ENCODE peak calls at places on chromosomes 6 and 20, in seven cellular contexts. N is CD8-positive, alpha-beta memory T cell; Q is pancreas; M is CD4-positive, alpha-beta T cell; V is heart right ventricle; D is psoas muscle; R is mammary epithelial cell. C is an unnamed sample.

GRCh38 chr6:163457637-163458561 is 43.4 kb downstream of the QKI start:
- DNase-seq in D (peak; percentile 20), V (no peak), M (no peak), N (no peak), Q (no peak), R (peak; percentile 79), C (no peak)

GRCh38 chr6:109442393-109442924 is 1.9 kb downstream of the SMPD2 start:
- DNase-seq in V (no peak), Q (no peak), R (no peak), N (no peak), D (no peak), M (no peak), C (no peak)

GRCh38 chr6:20028143-20028542 is 184.1 kb downstream of the MBOAT1 start:
- DNase-seq in M (no peak), V (no peak), R (no peak), N (no peak), D (no peak), Q (no peak), C (no peak)

GRCh38 chr6:82963527-82963926 is 102.1 kb downstream of the UBE3D start:
- DNase-seq in D (no peak), N (no peak), V (no peak), Q (no peak), M (no peak), R (peak; percentile 5), C (no peak)

GRCh38 chr6:126182650-126183311 is 157.1 kb upstream of the CENPW start:
- DNase-seq in M (no peak), Q (peak; percentile 14), R (peak; percentile 94), V (no peak), D (no peak), N (no peak), C (no peak)

GRCh38 chr6:113901482-113901881 is 44.3 kb downstream of the MARCKS start:
- DNase-seq in D (no peak), R (no peak), Q (no peak), M (no peak), N (no peak), V (no peak), C (no peak)

GRCh38 chr20:61758556-61759200 is 307.0 kb downstream of the TAF4 start:
- DNase-seq in Q (no peak), V (no peak), R (no peak), N (no peak), D (no peak), M (no peak), C (no peak)

GRCh38 chr6:145028144-145028818 is 707.0 kb downstream of the EPM2A start:
- DNase-seq in Q (no peak), V (no peak), N (no peak), R (peak; percentile 45), M (no peak), D (no peak), C (no peak)

GRCh38 chr6:164927288-164928040 is 381.9 kb downstream of the C6orf118 start:
- DNase-seq in D (peak; percentile 57), N (peak; percentile 24), R (peak; percentile 23), M (peak; percentile 38), Q (peak; percentile 28), V (peak; percentile 74), C (peak; percentile 25)

GRCh38 chr6:6798430-6798829 is 209.9 kb downstream of the LY86 start:
- DNase-seq in M (no peak), R (no peak), N (no peak), D (no peak), V (no peak), Q (no peak), C (no peak)

GRCh38 chr6:41073968-41074691 is 1.4 kb downstream of the NFYA start:
- DNase-seq in R (no peak), N (peak; percentile 27), V (no peak), D (no peak), M (no peak), Q (no peak), C (no peak)

GRCh38 chr20:43558412-43559146 is at the start of gene SGK2:
- DNase-seq in M (no peak), Q (peak; percentile 90), V (no peak), D (no peak), N (no peak), R (no peak), C (no peak)

GRCh38 chr6:13396241-13396792 is 68.0 kb upstream of the TBC1D7 start:
- DNase-seq in Q (no peak), R (no peak), V (no peak), D (no peak), N (no peak), M (no peak), C (no peak)
- H3K27ac ChIP-seq in Q (peak overlapping the region; percentile 57), R (no peak overlapping the region), V (peak overlapping the region; percentile 77), D (no peak overlapping the region), N (no peak overlapping the region), M (no peak overlapping the region), C (no peak overlapping the region)

GRCh38 chr20:49505518-49505917 is 23.1 kb upstream of the KCNB1 start:
- DNase-seq in M (no peak), R (no peak), V (no peak), D (no peak), Q (no peak), N (no peak), C (no peak)
- H3K27ac ChIP-seq in M (no peak overlapping the region), R (no peak overlapping the region), V (no peak overlapping the region), D (no peak overlapping the region), Q (no peak overlapping the region), N (no peak overlapping the region), C (no peak overlapping the region)

GRCh38 chr6:118317581-118318563 is 230.2 kb upstream of the PLN start:
- DNase-seq in R (no peak), N (no peak), Q (no peak), V (no peak), M (no peak), D (no peak), C (no peak)

GRCh38 chr6:118320652-118321051 is 227.4 kb upstream of the PLN start:
- DNase-seq in R (no peak), D (no peak), N (no peak), M (no peak), V (no peak), Q (no peak), C (no peak)

GRCh38 chr6:118316796-118317384 is 231.2 kb upstream of the PLN start:
- DNase-seq in D (no peak), V (no peak), M (no peak), R (no peak), N (no peak), Q (no peak), C (no peak)

GRCh38 chr6:118318648-118319047 is 229.4 kb upstream of the PLN start:
- DNase-seq in Q (no peak), R (no peak), N (no peak), V (no peak), M (no peak), D (no peak), C (no peak)

DNA sequence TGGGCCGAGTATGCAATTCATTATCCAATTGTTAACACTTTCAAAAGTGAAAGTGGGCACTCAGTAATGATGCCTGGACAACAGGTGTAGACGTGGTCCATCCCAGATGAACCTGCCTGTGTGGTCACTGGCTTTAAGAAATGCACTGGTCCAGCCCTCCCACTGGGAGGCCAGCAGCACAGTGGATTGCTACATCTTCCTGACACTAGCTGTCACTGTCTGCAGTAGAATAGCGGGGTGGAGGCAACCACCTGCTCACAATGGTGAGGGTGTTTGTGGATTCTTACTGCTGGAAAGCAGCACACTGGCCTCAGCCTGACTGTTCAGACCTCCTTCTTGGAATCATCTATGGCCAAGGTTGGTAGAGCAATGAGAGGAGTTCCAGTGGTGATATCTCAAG is 228.2 kb upstream of the PLN start:
- DNase-seq in Q (no peak), D (no peak), V (no peak), M (no peak), N (no peak), R (no peak), C (peak; percentile 7)
- H3K27ac ChIP-seq in Q (no peak overlapping the region), D (no peak overlapping the region), V (no peak overlapping the region), M (no peak overlapping the region), N (no peak overlapping the region), R (no peak overlapping the region), C (no peak overlapping the region)

DNA sequence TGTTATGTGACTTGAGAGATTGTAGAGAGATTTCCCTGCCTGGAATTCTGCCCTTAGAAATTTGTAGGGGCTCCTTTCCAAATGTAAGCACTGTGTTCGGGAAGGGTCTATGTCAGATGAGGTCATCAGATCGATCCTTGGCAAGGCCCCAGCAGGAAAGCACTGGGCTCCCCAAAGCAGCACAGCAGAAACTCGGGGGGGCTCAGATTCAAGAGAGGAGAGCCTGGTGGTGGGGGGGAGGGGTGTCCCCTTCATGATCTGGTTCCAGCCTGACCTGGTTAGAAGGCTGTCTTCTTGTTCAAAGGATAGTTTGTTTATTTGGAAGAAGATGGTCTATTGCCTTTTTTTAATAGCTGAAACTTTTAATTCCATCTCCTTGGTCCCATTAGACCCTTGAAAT is 220.3 kb downstream of the UST start:
- DNase-seq in V (no peak), D (no peak), Q (no peak), R (no peak), N (no peak), M (no peak), C (no peak)
- H3K27ac ChIP-seq in V (no peak overlapping the region), D (no peak overlapping the region), Q (no peak overlapping the region), R (no peak overlapping the region), N (no peak overlapping the region), M (no peak overlapping the region), C (no peak overlapping the region)

GRCh38 chr6:22110042-22110441 is 186.8 kb downstream of the PRL start:
- DNase-seq in Q (no peak), M (no peak), N (no peak), V (no peak), R (no peak), D (no peak), C (no peak)

GRCh38 chr6:22101163-22101562 is 195.7 kb downstream of the PRL start:
- DNase-seq in V (no peak), N (no peak), R (no peak), D (no peak), Q (no peak), M (no peak), C (no peak)

GRCh38 chr6:22108199-22108598 is 188.6 kb downstream of the PRL start:
- DNase-seq in M (no peak), V (peak; percentile 20), R (peak; percentile 12), Q (no peak), D (no peak), N (no peak), C (no peak)

GRCh38 chr6:22102671-22103070 is 194.2 kb downstream of the PRL start:
- DNase-seq in V (no peak), D (no peak), Q (no peak), R (peak; percentile 11), M (no peak), N (no peak), C (no peak)

GRCh38 chr6:22106445-22106844 is 190.4 kb downstream of the PRL start:
- DNase-seq in Q (no peak), V (no peak), D (no peak), R (no peak), N (no peak), M (no peak), C (no peak)
- H3K27ac ChIP-seq in Q (no peak overlapping the region), V (no peak overlapping the region), D (no peak overlapping the region), R (no peak overlapping the region), N (no peak overlapping the region), M (no peak overlapping the region), C (no peak overlapping the region)

GRCh38 chr6:108408861-108409260 is 114.0 kb downstream of the AFG1L start:
- DNase-seq in N (no peak), M (no peak), V (no peak), Q (no peak), D (no peak), R (no peak), C (no peak)
- H3K27ac ChIP-seq in N (no peak overlapping the region), M (no peak overlapping the region), V (no peak overlapping the region), Q (peak overlapping the region; percentile 80), D (no peak overlapping the region), R (no peak overlapping the region), C (no peak overlapping the region)

C was measured in substantia nigra.